ENCODE peak calls at places on chromosomes 3 and 15, in seven cellular contexts. One of them, this sample, is unnamed.

GRCh38 chr3:58604031-58604430 is 26.8 kb upstream of the FAM107A start:
- DNase-seq in stimulated activated naive CD8-positive, alpha-beta T cell treated with anti-CD3 and anti-CD28 coated beads, Interleukin-15, amount 100 ng/mL, for 72 hours: no peak
- DNase-seq in stimulated activated CD4-positive, alpha-beta T cell treated with anti-CD3 and anti-CD28 coated beads, Interleukin-2, amount 100 ng/mL, for 24 hours: no peak
- DNase-seq in activated CD4-positive, alpha-beta T cell treated with anti-CD3 and anti-CD28 coated beads for 48 hours: no peak
- DNase-seq in stromal cell of bone marrow: no peak
- DNase-seq in T-helper 1 cell: no peak
- DNase-seq in Peyer's patch: no peak
- DNase-seq in this sample: no peak

GRCh38 chr3:94063497-94064119 is 747 bp downstream of the NSUN3 start:
- DNase-seq in stromal cell of bone marrow: no peak
- DNase-seq in activated CD4-positive, alpha-beta T cell treated with anti-CD3 and anti-CD28 coated beads for 48 hours: no peak
- DNase-seq in stimulated activated naive CD8-positive, alpha-beta T cell treated with anti-CD3 and anti-CD28 coated beads, Interleukin-15, amount 100 ng/mL, for 72 hours: no peak
- DNase-seq in stimulated activated CD4-positive, alpha-beta T cell treated with anti-CD3 and anti-CD28 coated beads, Interleukin-2, amount 100 ng/mL, for 24 hours: no peak
- DNase-seq in T-helper 1 cell: no peak
- DNase-seq in Peyer's patch: no peak
- DNase-seq in this sample: no peak

GRCh38 chr3:133797396-133798105 is 8.1 kb upstream of the SRPRB start:
- DNase-seq in Peyer's patch: no peak
- DNase-seq in activated CD4-positive, alpha-beta T cell treated with anti-CD3 and anti-CD28 coated beads for 48 hours: no peak
- DNase-seq in stromal cell of bone marrow: no peak
- DNase-seq in stimulated activated naive CD8-positive, alpha-beta T cell treated with anti-CD3 and anti-CD28 coated beads, Interleukin-15, amount 100 ng/mL, for 72 hours: no peak
- DNase-seq in T-helper 1 cell: no peak
- DNase-seq in stimulated activated CD4-positive, alpha-beta T cell treated with anti-CD3 and anti-CD28 coated beads, Interleukin-2, amount 100 ng/mL, for 24 hours: no peak
- DNase-seq in this sample: no peak

GRCh38 chr3:71360694-71361093 is 222.8 kb downstream of the FOXP1 start:
- DNase-seq in T-helper 1 cell: peak
- DNase-seq in Peyer's patch: no peak
- DNase-seq in stimulated activated CD4-positive, alpha-beta T cell treated with anti-CD3 and anti-CD28 coated beads, Interleukin-2, amount 100 ng/mL, for 24 hours: peak
- DNase-seq in stromal cell of bone marrow: no peak
- DNase-seq in activated CD4-positive, alpha-beta T cell treated with anti-CD3 and anti-CD28 coated beads for 48 hours: peak
- DNase-seq in stimulated activated naive CD8-positive, alpha-beta T cell treated with anti-CD3 and anti-CD28 coated beads, Interleukin-15, amount 100 ng/mL, for 72 hours: no peak
- DNase-seq in this sample: no peak

GRCh38 chr15:90300541-90300940 is 35.1 kb downstream of the NGRN start:
- DNase-seq in stromal cell of bone marrow: no peak
- DNase-seq in stimulated activated naive CD8-positive, alpha-beta T cell treated with anti-CD3 and anti-CD28 coated beads, Interleukin-15, amount 100 ng/mL, for 72 hours: no peak
- DNase-seq in T-helper 1 cell: no peak
- DNase-seq in activated CD4-positive, alpha-beta T cell treated with anti-CD3 and anti-CD28 coated beads for 48 hours: no peak
- DNase-seq in stimulated activated CD4-positive, alpha-beta T cell treated with anti-CD3 and anti-CD28 coated beads, Interleukin-2, amount 100 ng/mL, for 24 hours: no peak
- DNase-seq in Peyer's patch: no peak
- DNase-seq in this sample: no peak

GRCh38 chr3:46208167-46208704 is at the start of gene CCR1:
- DNase-seq in stimulated activated CD4-positive, alpha-beta T cell treated with anti-CD3 and anti-CD28 coated beads, Interleukin-2, amount 100 ng/mL, for 24 hours: peak
- DNase-seq in activated CD4-positive, alpha-beta T cell treated with anti-CD3 and anti-CD28 coated beads for 48 hours: peak
- DNase-seq in stimulated activated naive CD8-positive, alpha-beta T cell treated with anti-CD3 and anti-CD28 coated beads, Interleukin-15, amount 100 ng/mL, for 72 hours: peak
- DNase-seq in Peyer's patch: no peak
- DNase-seq in T-helper 1 cell: peak
- DNase-seq in stromal cell of bone marrow: peak
- DNase-seq in this sample: no peak

GRCh38 chr3:128282392-128283196 is 129.3 kb downstream of the EEFSEC start:
- DNase-seq in T-helper 1 cell: no peak
- DNase-seq in stromal cell of bone marrow: peak
- DNase-seq in stimulated activated naive CD8-positive, alpha-beta T cell treated with anti-CD3 and anti-CD28 coated beads, Interleukin-15, amount 100 ng/mL, for 72 hours: no peak
- DNase-seq in activated CD4-positive, alpha-beta T cell treated with anti-CD3 and anti-CD28 coated beads for 48 hours: no peak
- DNase-seq in Peyer's patch: no peak
- DNase-seq in stimulated activated CD4-positive, alpha-beta T cell treated with anti-CD3 and anti-CD28 coated beads, Interleukin-2, amount 100 ng/mL, for 24 hours: no peak
- DNase-seq in this sample: no peak

GRCh38 chr3:5341610-5342009 is 154.1 kb downstream of the EDEM1 start:
- DNase-seq in T-helper 1 cell: no peak
- DNase-seq in Peyer's patch: no peak
- DNase-seq in stromal cell of bone marrow: no peak
- DNase-seq in activated CD4-positive, alpha-beta T cell treated with anti-CD3 and anti-CD28 coated beads for 48 hours: no peak
- DNase-seq in stimulated activated naive CD8-positive, alpha-beta T cell treated with anti-CD3 and anti-CD28 coated beads, Interleukin-15, amount 100 ng/mL, for 72 hours: no peak
- DNase-seq in stimulated activated CD4-positive, alpha-beta T cell treated with anti-CD3 and anti-CD28 coated beads, Interleukin-2, amount 100 ng/mL, for 24 hours: no peak
- DNase-seq in this sample: no peak

GRCh38 chr15:29123991-29124390 is 145.6 kb downstream of the NSMCE3 start:
- DNase-seq in activated CD4-positive, alpha-beta T cell treated with anti-CD3 and anti-CD28 coated beads for 48 hours: no peak
- DNase-seq in Peyer's patch: no peak
- DNase-seq in stimulated activated naive CD8-positive, alpha-beta T cell treated with anti-CD3 and anti-CD28 coated beads, Interleukin-15, amount 100 ng/mL, for 72 hours: no peak
- DNase-seq in T-helper 1 cell: no peak
- DNase-seq in stimulated activated CD4-positive, alpha-beta T cell treated with anti-CD3 and anti-CD28 coated beads, Interleukin-2, amount 100 ng/mL, for 24 hours: no peak
- DNase-seq in stromal cell of bone marrow: no peak
- DNase-seq in this sample: no peak

GRCh38 chr3:59386165-59386564 is 336.3 kb upstream of the CFAP20DC start:
- DNase-seq in Peyer's patch: no peak
- DNase-seq in stimulated activated naive CD8-positive, alpha-beta T cell treated with anti-CD3 and anti-CD28 coated beads, Interleukin-15, amount 100 ng/mL, for 72 hours: no peak
- DNase-seq in stromal cell of bone marrow: no peak
- DNase-seq in T-helper 1 cell: peak
- DNase-seq in activated CD4-positive, alpha-beta T cell treated with anti-CD3 and anti-CD28 coated beads for 48 hours: no peak
- DNase-seq in stimulated activated CD4-positive, alpha-beta T cell treated with anti-CD3 and anti-CD28 coated beads, Interleukin-2, amount 100 ng/mL, for 24 hours: no peak
- DNase-seq in this sample: no peak

GRCh38 chr15:41417812-41418211 is 917 bp downstream of the RTF1 start:
- DNase-seq in activated CD4-positive, alpha-beta T cell treated with anti-CD3 and anti-CD28 coated beads for 48 hours: no peak
- DNase-seq in stromal cell of bone marrow: no peak
- DNase-seq in stimulated activated CD4-positive, alpha-beta T cell treated with anti-CD3 and anti-CD28 coated beads, Interleukin-2, amount 100 ng/mL, for 24 hours: no peak
- DNase-seq in Peyer's patch: no peak
- DNase-seq in stimulated activated naive CD8-positive, alpha-beta T cell treated with anti-CD3 and anti-CD28 coated beads, Interleukin-15, amount 100 ng/mL, for 72 hours: no peak
- DNase-seq in T-helper 1 cell: no peak
- DNase-seq in this sample: no peak

GRCh38 chr3:183826448-183826847 is 1.1 kb upstream of the MAP6D1 start:
- DNase-seq in Peyer's patch: no peak
- DNase-seq in activated CD4-positive, alpha-beta T cell treated with anti-CD3 and anti-CD28 coated beads for 48 hours: no peak
- DNase-seq in stromal cell of bone marrow: no peak
- DNase-seq in stimulated activated naive CD8-positive, alpha-beta T cell treated with anti-CD3 and anti-CD28 coated beads, Interleukin-15, amount 100 ng/mL, for 72 hours: no peak
- DNase-seq in T-helper 1 cell: no peak
- DNase-seq in stimulated activated CD4-positive, alpha-beta T cell treated with anti-CD3 and anti-CD28 coated beads, Interleukin-2, amount 100 ng/mL, for 24 hours: no peak
- DNase-seq in this sample: no peak

GRCh38 chr3:156772588-156773206 is 53.5 kb upstream of the LEKR1 start:
- DNase-seq in stimulated activated CD4-positive, alpha-beta T cell treated with anti-CD3 and anti-CD28 coated beads, Interleukin-2, amount 100 ng/mL, for 24 hours: no peak
- DNase-seq in stromal cell of bone marrow: no peak
- DNase-seq in activated CD4-positive, alpha-beta T cell treated with anti-CD3 and anti-CD28 coated beads for 48 hours: no peak
- DNase-seq in T-helper 1 cell: no peak
- DNase-seq in Peyer's patch: no peak
- DNase-seq in stimulated activated naive CD8-positive, alpha-beta T cell treated with anti-CD3 and anti-CD28 coated beads, Interleukin-15, amount 100 ng/mL, for 72 hours: no peak
- DNase-seq in this sample: no peak

GRCh38 chr15:60392601-60392985 is 5.2 kb downstream of the ANXA2 start:
- DNase-seq in activated CD4-positive, alpha-beta T cell treated with anti-CD3 and anti-CD28 coated beads for 48 hours: peak
- DNase-seq in Peyer's patch: no peak
- DNase-seq in stimulated activated naive CD8-positive, alpha-beta T cell treated with anti-CD3 and anti-CD28 coated beads, Interleukin-15, amount 100 ng/mL, for 72 hours: no peak
- DNase-seq in T-helper 1 cell: peak
- DNase-seq in stromal cell of bone marrow: peak
- DNase-seq in stimulated activated CD4-positive, alpha-beta T cell treated with anti-CD3 and anti-CD28 coated beads, Interleukin-2, amount 100 ng/mL, for 24 hours: peak
- DNase-seq in this sample: no peak

GRCh38 chr15:72803006-72803405 is 19.4 kb upstream of the ADPGK start:
- DNase-seq in stimulated activated CD4-positive, alpha-beta T cell treated with anti-CD3 and anti-CD28 coated beads, Interleukin-2, amount 100 ng/mL, for 24 hours: no peak
- DNase-seq in activated CD4-positive, alpha-beta T cell treated with anti-CD3 and anti-CD28 coated beads for 48 hours: no peak
- DNase-seq in Peyer's patch: no peak
- DNase-seq in T-helper 1 cell: no peak
- DNase-seq in stromal cell of bone marrow: no peak
- DNase-seq in stimulated activated naive CD8-positive, alpha-beta T cell treated with anti-CD3 and anti-CD28 coated beads, Interleukin-15, amount 100 ng/mL, for 72 hours: no peak
- DNase-seq in this sample: no peak

GRCh38 chr3:134249935-134250716 is 533 bp downstream of the RYK start:
- DNase-seq in stromal cell of bone marrow: no peak
- DNase-seq in activated CD4-positive, alpha-beta T cell treated with anti-CD3 and anti-CD28 coated beads for 48 hours: peak
- DNase-seq in T-helper 1 cell: peak
- DNase-seq in stimulated activated naive CD8-positive, alpha-beta T cell treated with anti-CD3 and anti-CD28 coated beads, Interleukin-15, amount 100 ng/mL, for 72 hours: peak
- DNase-seq in Peyer's patch: peak
- DNase-seq in stimulated activated CD4-positive, alpha-beta T cell treated with anti-CD3 and anti-CD28 coated beads, Interleukin-2, amount 100 ng/mL, for 24 hours: peak
- DNase-seq in this sample: no peak

GRCh38 chr3:184300377-184300717 is 1.3 kb downstream of the PSMD2 start:
- DNase-seq in Peyer's patch: no peak
- DNase-seq in stimulated activated naive CD8-positive, alpha-beta T cell treated with anti-CD3 and anti-CD28 coated beads, Interleukin-15, amount 100 ng/mL, for 72 hours: no peak
- DNase-seq in activated CD4-positive, alpha-beta T cell treated with anti-CD3 and anti-CD28 coated beads for 48 hours: no peak
- DNase-seq in stromal cell of bone marrow: no peak
- DNase-seq in stimulated activated CD4-positive, alpha-beta T cell treated with anti-CD3 and anti-CD28 coated beads, Interleukin-2, amount 100 ng/mL, for 24 hours: no peak
- DNase-seq in T-helper 1 cell: no peak
- DNase-seq in this sample: no peak

GRCh38 chr15:72785452-72786243 is 2.1 kb upstream of the ADPGK start:
- DNase-seq in stimulated activated CD4-positive, alpha-beta T cell treated with anti-CD3 and anti-CD28 coated beads, Interleukin-2, amount 100 ng/mL, for 24 hours: peak
- DNase-seq in T-helper 1 cell: peak
- DNase-seq in activated CD4-positive, alpha-beta T cell treated with anti-CD3 and anti-CD28 coated beads for 48 hours: peak
- DNase-seq in Peyer's patch: no peak
- DNase-seq in stimulated activated naive CD8-positive, alpha-beta T cell treated with anti-CD3 and anti-CD28 coated beads, Interleukin-15, amount 100 ng/mL, for 72 hours: peak
- DNase-seq in stromal cell of bone marrow: peak
- DNase-seq in this sample: peak

GRCh38 chr3:122387709-122388108 is 3.7 kb downstream of the FAM162A start:
- DNase-seq in Peyer's patch: no peak
- DNase-seq in activated CD4-positive, alpha-beta T cell treated with anti-CD3 and anti-CD28 coated beads for 48 hours: no peak
- DNase-seq in stromal cell of bone marrow: no peak
- DNase-seq in stimulated activated CD4-positive, alpha-beta T cell treated with anti-CD3 and anti-CD28 coated beads, Interleukin-2, amount 100 ng/mL, for 24 hours: no peak
- DNase-seq in T-helper 1 cell: no peak
- DNase-seq in stimulated activated naive CD8-positive, alpha-beta T cell treated with anti-CD3 and anti-CD28 coated beads, Interleukin-15, amount 100 ng/mL, for 72 hours: no peak
- DNase-seq in this sample: no peak

GRCh38 chr15:42068601-42069000 is 25.8 kb downstream of the PLA2G4D start:
- DNase-seq in stromal cell of bone marrow: no peak
- DNase-seq in stimulated activated naive CD8-positive, alpha-beta T cell treated with anti-CD3 and anti-CD28 coated beads, Interleukin-15, amount 100 ng/mL, for 72 hours: no peak
- DNase-seq in Peyer's patch: no peak
- DNase-seq in stimulated activated CD4-positive, alpha-beta T cell treated with anti-CD3 and anti-CD28 coated beads, Interleukin-2, amount 100 ng/mL, for 24 hours: no peak
- DNase-seq in activated CD4-positive, alpha-beta T cell treated with anti-CD3 and anti-CD28 coated beads for 48 hours: no peak
- DNase-seq in T-helper 1 cell: no peak
- DNase-seq in this sample: no peak

This sample was measured in AG09309.